ENCODE peak calls at places on chromosomes 1 and 21, in six cellular contexts. O, Z, P, T, E and H are unnamed samples.

GRCh38 chr1:233240839-233241682 is 54.5 kb downstream of the PCNX2 start:
- DNase-seq in O (peak; percentile 72), Z (peak; percentile 60), P (peak; percentile 49), T (no peak), E (no peak), H (no peak)

GRCh38 chr1:40633563-40634376 is 31.7 kb downstream of the RIMS3 start:
- DNase-seq in O (no peak), Z (no peak), P (no peak), T (no peak), E (no peak), H (no peak)

GRCh38 chr1:34684246-34684645 is 70.6 kb upstream of the GJB5 start:
- DNase-seq in O (no peak), Z (no peak), P (no peak), T (no peak), E (no peak), H (no peak)

GRCh38 chr1:223256034-223256433 is 107.9 kb downstream of the SUSD4 start:
- DNase-seq in O (no peak), Z (no peak), P (no peak), T (no peak), E (no peak), H (no peak)

GRCh38 chr1:177783052-177783451 is 186.8 kb downstream of the SEC16B start:
- DNase-seq in O (no peak), Z (no peak), P (no peak), T (no peak), E (no peak), H (no peak)

GRCh38 chr1:160961419-160961818 is 6.8 kb upstream of the ITLN2 start:
- DNase-seq in O (no peak), Z (no peak), P (no peak), T (no peak), E (no peak), H (no peak)

GRCh38 chr1:17259233-17259873 is 10.5 kb downstream of the PADI3 start:
- DNase-seq in O (no peak), Z (no peak), P (peak; percentile 72), T (no peak), E (no peak), H (no peak)

GRCh38 chr1:109243860-109244552 is 5.3 kb upstream of the CELSR2 start:
- DNase-seq in O (no peak), Z (no peak), P (no peak), T (no peak), E (no peak), H (no peak)

GRCh38 chr1:112522621-112523020 is 13.9 kb downstream of the WNT2B start:
- DNase-seq in O (no peak), Z (no peak), P (peak; percentile 96), T (no peak), E (no peak), H (peak; percentile 94)

GRCh38 chr1:17075470-17076255 is 21.8 kb upstream of the SDHB start:
- DNase-seq in O (no peak), Z (no peak), P (peak; percentile 27), T (no peak), E (no peak), H (no peak)

GRCh38 chr21:31236528-31236927 is 107.5 kb downstream of the TIAM1 start:
- DNase-seq in O (no peak), Z (no peak), P (no peak), T (no peak), E (no peak), H (no peak)